ENCODE peak calls at places on chromosome 15, in seven cellular contexts. T is GF-D8; H is nucleus accumbens; D is ascending aorta; S is germinal center; V is activated CD4-positive, alpha-beta T cell treated with anti-CD3 and anti-CD28 coated beads, Interleukin-2, amount 10 ng/mL, durations not matched to agents 7 days and 5 days; R is WERI-Rb-1. L is an unnamed sample.

GRCh38 chr15:31442203-31443090 is 115.8 kb downstream of the KLF13 start:
- DNase-seq in T (no peak), H (no peak), D (no peak), S (no peak), V (no peak), R (peak), L (peak)

GRCh38 chr15:62250176-62250575 is 85.1 kb upstream of the C2CD4B start:
- DNase-seq in T (no peak), H (no peak), D (no peak), S (no peak), V (no peak), R (peak), L (no peak)

GRCh38 chr15:74901612-74902063 is 5.0 kb downstream of the FAM219B start:
- DNase-seq in T (peak), H (no peak), D (no peak), S (peak), V (peak), R (peak), L (peak)

GRCh38 chr15:35931942-35932341 is 386.0 kb upstream of the DPH6 start:
- DNase-seq in T (no peak), H (no peak), D (no peak), S (no peak), V (no peak), R (no peak), L (no peak)

GRCh38 chr15:70140543-70141375 is 43.0 kb upstream of the TLE3 start:
- DNase-seq in T (peak), H (no peak), D (no peak), S (peak), V (peak), R (no peak), L (peak)

GRCh38 chr15:67744331-67745058 is 80.8 kb upstream of the SKOR1 start:
- DNase-seq in T (no peak), H (no peak), D (no peak), S (no peak), V (no peak), R (no peak), L (no peak)

GRCh38 chr15:48802867-48803266 is 8.0 kb downstream of the CEP152 start:
- DNase-seq in T (no peak), H (no peak), D (no peak), S (no peak), V (no peak), R (peak), L (no peak)

GRCh38 chr15:101070502-101071273 is 151.5 kb downstream of the LRRK1 start:
- DNase-seq in T (peak), H (no peak), D (no peak), S (no peak), V (no peak), R (no peak), L (no peak)

GRCh38 chr15:33926260-33926659 is 42.0 kb upstream of the CHRM5 start:
- DNase-seq in T (no peak), H (no peak), D (no peak), S (no peak), V (no peak), R (no peak), L (no peak)

GRCh38 chr15:43974852-43975251 is 148.1 kb downstream of the WDR76 start:
- DNase-seq in T (no peak), H (no peak), D (no peak), S (peak), V (no peak), R (peak), L (no peak)

GRCh38 chr15:75176404-75176761 is 25.3 kb upstream of the C15orf39 start:
- DNase-seq in T (no peak), H (no peak), D (no peak), S (no peak), V (no peak), R (no peak), L (no peak)